ENCODE peak calls at places on chromosomes 11 and 22, in ten cellular contexts. One of them, this sample, is unnamed.

GRCh38 chr11:108496643-108497256 is 1.4 kb downstream of the POGLUT3 start:
- DNase-seq in GM23338: no peak
- DNase-seq in cardiac muscle cell: no peak
- DNase-seq in GM10248: no peak
- DNase-seq in AG04450: no peak
- DNase-seq in GM13977: peak; percentile 25
- DNase-seq in lower leg skin: no peak
- DNase-seq in neural progenitor cell: no peak
- DNase-seq in lower lobe of right lung: no peak
- DNase-seq in foreskin keratinocyte: no peak
- DNase-seq in this sample: no peak

GRCh38 chr22:38699143-38699542 is 1.6 kb downstream of the JOSD1 start:
- DNase-seq in GM10248: no peak
- DNase-seq in lower lobe of right lung: no peak
- DNase-seq in GM23338: no peak
- DNase-seq in neural progenitor cell: no peak
- DNase-seq in AG04450: no peak
- DNase-seq in foreskin keratinocyte: no peak
- DNase-seq in cardiac muscle cell: no peak
- DNase-seq in lower leg skin: no peak
- DNase-seq in GM13977: no peak
- DNase-seq in this sample: no peak

GRCh38 chr11:27141576-27141975 is 101.0 kb downstream of the BBOX1 start:
- DNase-seq in GM10248: no peak
- DNase-seq in lower lobe of right lung: no peak
- DNase-seq in cardiac muscle cell: no peak
- DNase-seq in neural progenitor cell: no peak
- DNase-seq in lower leg skin: no peak
- DNase-seq in AG04450: no peak
- DNase-seq in GM13977: no peak
- DNase-seq in GM23338: no peak
- DNase-seq in foreskin keratinocyte: no peak
- DNase-seq in this sample: no peak

GRCh38 chr11:94933225-94934130 is 39.9 kb downstream of the CWC15 start:
- DNase-seq in foreskin keratinocyte: peak; percentile 62
- DNase-seq in GM23338: no peak
- DNase-seq in lower leg skin: peak; percentile 47
- DNase-seq in neural progenitor cell: no peak
- DNase-seq in cardiac muscle cell: no peak
- DNase-seq in GM10248: no peak
- DNase-seq in AG04450: peak; percentile 92
- DNase-seq in lower lobe of right lung: no peak
- DNase-seq in GM13977: no peak
- DNase-seq in this sample: no peak

GRCh38 chr11:69664901-69665300 is 10.3 kb downstream of the LTO1 start:
- DNase-seq in lower leg skin: no peak
- DNase-seq in lower lobe of right lung: peak; percentile 24
- DNase-seq in GM13977: no peak
- DNase-seq in foreskin keratinocyte: no peak
- DNase-seq in GM10248: no peak
- DNase-seq in AG04450: no peak
- DNase-seq in neural progenitor cell: no peak
- DNase-seq in cardiac muscle cell: no peak
- DNase-seq in GM23338: no peak
- DNase-seq in this sample: no peak

GRCh38 chr22:44270556-44270880 is 42.2 kb downstream of the SHISAL1 start:
- DNase-seq in GM13977: no peak
- DNase-seq in foreskin keratinocyte: no peak
- DNase-seq in lower leg skin: no peak
- DNase-seq in neural progenitor cell: no peak
- DNase-seq in GM10248: no peak
- DNase-seq in cardiac muscle cell: no peak
- DNase-seq in GM23338: no peak
- DNase-seq in AG04450: no peak
- DNase-seq in lower lobe of right lung: peak; percentile 28
- DNase-seq in this sample: no peak

GRCh38 chr11:12276831-12277475 is 100.4 kb upstream of the PARVA start:
- DNase-seq in lower lobe of right lung: no peak
- DNase-seq in GM23338: no peak
- DNase-seq in GM13977: no peak
- DNase-seq in foreskin keratinocyte: no peak
- DNase-seq in lower leg skin: no peak
- DNase-seq in GM10248: no peak
- DNase-seq in cardiac muscle cell: no peak
- DNase-seq in neural progenitor cell: no peak
- DNase-seq in AG04450: no peak
- DNase-seq in this sample: no peak

GRCh38 chr11:45896392-45897068 is 10.5 kb downstream of the FREY1 start:
- DNase-seq in neural progenitor cell: peak; percentile 84
- DNase-seq in GM10248: no peak
- DNase-seq in cardiac muscle cell: peak; percentile 81
- DNase-seq in AG04450: no peak
- DNase-seq in GM23338: peak; percentile 85
- DNase-seq in lower lobe of right lung: no peak
- DNase-seq in foreskin keratinocyte: no peak
- DNase-seq in lower leg skin: no peak
- DNase-seq in GM13977: no peak
- DNase-seq in this sample: no peak

GRCh38 chr11:105713696-105714095 is 103.8 kb downstream of the GRIA4 start:
- DNase-seq in GM23338: no peak
- DNase-seq in cardiac muscle cell: no peak
- DNase-seq in GM13977: no peak
- DNase-seq in GM10248: no peak
- DNase-seq in foreskin keratinocyte: no peak
- DNase-seq in AG04450: no peak
- DNase-seq in lower leg skin: no peak
- DNase-seq in lower lobe of right lung: no peak
- DNase-seq in neural progenitor cell: no peak
- DNase-seq in this sample: no peak

GRCh38 chr11:111938687-111939160 is 1.6 kb downstream of the DIXDC1 start:
- DNase-seq in GM13977: peak; percentile 70
- DNase-seq in GM10248: peak; percentile 69
- DNase-seq in neural progenitor cell: peak; percentile 40
- DNase-seq in AG04450: no peak
- DNase-seq in foreskin keratinocyte: peak; percentile 74
- DNase-seq in GM23338: peak; percentile 79
- DNase-seq in lower leg skin: no peak
- DNase-seq in lower lobe of right lung: no peak
- DNase-seq in cardiac muscle cell: no peak
- DNase-seq in this sample: no peak

GRCh38 chr11:61498767-61499341 is 9.7 kb upstream of the LRRC10B start:
- DNase-seq in foreskin keratinocyte: no peak
- DNase-seq in GM23338: no peak
- DNase-seq in GM10248: no peak
- DNase-seq in cardiac muscle cell: no peak
- DNase-seq in neural progenitor cell: no peak
- DNase-seq in GM13977: no peak
- DNase-seq in AG04450: no peak
- DNase-seq in lower leg skin: no peak
- DNase-seq in lower lobe of right lung: no peak
- DNase-seq in this sample: no peak

GRCh38 chr11:61495801-61496601 is 12.5 kb upstream of the LRRC10B start:
- DNase-seq in neural progenitor cell: no peak
- DNase-seq in GM23338: no peak
- DNase-seq in cardiac muscle cell: no peak
- DNase-seq in GM13977: no peak
- DNase-seq in GM10248: no peak
- DNase-seq in foreskin keratinocyte: no peak
- DNase-seq in lower leg skin: no peak
- DNase-seq in AG04450: peak; percentile 42
- DNase-seq in lower lobe of right lung: no peak
- DNase-seq in this sample: peak; percentile 86

GRCh38 chr11:61496602-61497400 is 11.7 kb upstream of the LRRC10B start:
- DNase-seq in GM23338: no peak
- DNase-seq in lower leg skin: no peak
- DNase-seq in cardiac muscle cell: no peak
- DNase-seq in neural progenitor cell: no peak
- DNase-seq in foreskin keratinocyte: no peak
- DNase-seq in GM10248: no peak
- DNase-seq in GM13977: no peak
- DNase-seq in lower lobe of right lung: no peak
- DNase-seq in AG04450: no peak
- DNase-seq in this sample: no peak

GRCh38 chr11:61497876-61498275 is 10.7 kb upstream of the LRRC10B start:
- DNase-seq in lower leg skin: no peak
- DNase-seq in GM13977: no peak
- DNase-seq in GM10248: no peak
- DNase-seq in cardiac muscle cell: no peak
- DNase-seq in GM23338: no peak
- DNase-seq in AG04450: no peak
- DNase-seq in foreskin keratinocyte: no peak
- DNase-seq in neural progenitor cell: no peak
- DNase-seq in lower lobe of right lung: no peak
- DNase-seq in this sample: no peak

GRCh38 chr11:61497473-61497872 is 11.1 kb upstream of the LRRC10B start:
- DNase-seq in GM23338: no peak
- DNase-seq in lower leg skin: no peak
- DNase-seq in foreskin keratinocyte: no peak
- DNase-seq in cardiac muscle cell: no peak
- DNase-seq in lower lobe of right lung: no peak
- DNase-seq in GM10248: no peak
- DNase-seq in AG04450: no peak
- DNase-seq in neural progenitor cell: no peak
- DNase-seq in GM13977: no peak
- DNase-seq in this sample: no peak
- TF ChIP-seq CTCF in GM23338: no peak
- TF ChIP-seq CTCF in lower leg skin: no peak
- TF ChIP-seq CTCF in foreskin keratinocyte: no peak
- TF ChIP-seq CTCF in cardiac muscle cell: no peak
- TF ChIP-seq CTCF in lower lobe of right lung: no peak
- TF ChIP-seq CTCF in GM10248: no peak
- TF ChIP-seq CTCF in AG04450: no peak
- TF ChIP-seq CTCF in neural progenitor cell: no peak
- TF ChIP-seq CTCF in GM13977: no peak
- TF ChIP-seq CTCF in this sample: no peak

DNA sequence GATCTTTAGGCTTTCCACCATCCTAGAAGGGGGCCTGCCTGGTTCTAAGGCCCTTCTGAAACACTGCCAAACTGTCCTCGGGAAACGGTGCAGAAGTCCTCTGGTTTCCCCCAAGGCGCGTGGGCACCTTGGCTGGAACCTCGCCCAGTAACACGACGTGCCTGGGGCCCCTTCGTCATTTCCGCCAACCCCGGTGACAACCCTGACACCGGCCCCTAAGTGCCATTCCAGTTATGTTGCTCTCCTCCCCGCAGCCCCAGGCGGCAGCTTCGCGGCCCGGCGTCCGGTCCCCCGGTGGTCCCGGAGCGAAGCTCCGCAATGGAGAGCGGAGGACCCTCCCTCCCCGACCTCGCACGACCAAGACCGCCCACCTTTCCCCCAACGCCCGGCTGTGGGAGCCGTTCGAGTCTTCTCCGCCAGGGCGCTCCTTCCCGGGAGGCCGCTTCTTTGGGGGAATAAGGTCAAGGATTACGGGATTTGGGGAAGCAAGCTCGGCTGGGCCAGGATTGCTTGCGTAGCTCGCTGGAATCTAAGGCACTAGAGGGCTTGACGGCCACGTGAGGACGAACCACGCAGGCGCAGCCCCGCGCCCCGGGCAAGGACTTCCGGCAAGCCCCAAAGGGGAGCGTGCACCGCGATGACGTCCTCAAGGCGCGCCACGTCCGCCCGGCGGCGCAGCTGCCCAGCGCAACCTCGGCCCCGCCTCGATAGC is 648 bp downstream of the RNH1 start:
- DNase-seq in GM13977: peak; percentile 99
- DNase-seq in GM10248: peak; percentile 99
- DNase-seq in GM23338: peak; percentile 98
- DNase-seq in lower leg skin: peak; percentile 96
- DNase-seq in lower lobe of right lung: peak; percentile 99
- DNase-seq in AG04450: peak; percentile 97
- DNase-seq in neural progenitor cell: peak; percentile 99
- DNase-seq in foreskin keratinocyte: peak; percentile 92
- DNase-seq in cardiac muscle cell: peak; percentile 98
- DNase-seq in this sample: peak; percentile 83
- TF ChIP-seq CTCF in GM13977: no peak
- TF ChIP-seq CTCF in GM10248: no peak
- TF ChIP-seq CTCF in GM23338: no peak
- TF ChIP-seq CTCF in lower leg skin: no peak
- TF ChIP-seq CTCF in lower lobe of right lung: no peak
- TF ChIP-seq CTCF in AG04450: no peak
- TF ChIP-seq CTCF in neural progenitor cell: peak; percentile 17
- TF ChIP-seq CTCF in foreskin keratinocyte: peak; percentile 21
- TF ChIP-seq CTCF in cardiac muscle cell: no peak
- TF ChIP-seq CTCF in this sample: no peak

GRCh38 chr11:123381817-123382554 is 48.1 kb upstream of the GRAMD1B start:
- DNase-seq in neural progenitor cell: no peak
- DNase-seq in GM13977: no peak
- DNase-seq in lower lobe of right lung: no peak
- DNase-seq in cardiac muscle cell: no peak
- DNase-seq in AG04450: no peak
- DNase-seq in foreskin keratinocyte: no peak
- DNase-seq in GM10248: peak; percentile 38
- DNase-seq in GM23338: no peak
- DNase-seq in lower leg skin: no peak
- DNase-seq in this sample: no peak
- TF ChIP-seq CTCF in neural progenitor cell: no peak
- TF ChIP-seq CTCF in GM13977: no peak
- TF ChIP-seq CTCF in lower lobe of right lung: no peak
- TF ChIP-seq CTCF in cardiac muscle cell: no peak
- TF ChIP-seq CTCF in AG04450: no peak
- TF ChIP-seq CTCF in foreskin keratinocyte: no peak
- TF ChIP-seq CTCF in GM10248: no peak
- TF ChIP-seq CTCF in GM23338: no peak
- TF ChIP-seq CTCF in lower leg skin: no peak
- TF ChIP-seq CTCF in this sample: no peak

GRCh38 chr11:65915101-65915820 is 3.6 kb downstream of the C11orf68 start:
- DNase-seq in lower leg skin: no peak
- DNase-seq in lower lobe of right lung: no peak
- DNase-seq in cardiac muscle cell: no peak
- DNase-seq in neural progenitor cell: no peak
- DNase-seq in GM10248: no peak
- DNase-seq in foreskin keratinocyte: no peak
- DNase-seq in GM23338: no peak
- DNase-seq in GM13977: no peak
- DNase-seq in AG04450: no peak
- DNase-seq in this sample: no peak

GRCh38 chr11:65915821-65916251 is 3.0 kb downstream of the C11orf68 start:
- DNase-seq in cardiac muscle cell: no peak
- DNase-seq in neural progenitor cell: no peak
- DNase-seq in foreskin keratinocyte: peak; percentile 94
- DNase-seq in GM23338: peak; percentile 44
- DNase-seq in AG04450: peak; percentile 93
- DNase-seq in GM13977: no peak
- DNase-seq in lower leg skin: peak; percentile 86
- DNase-seq in lower lobe of right lung: peak; percentile 69
- DNase-seq in GM10248: no peak
- DNase-seq in this sample: no peak

GRCh38 chr11:65912840-65913239 is 6.0 kb downstream of the C11orf68 start:
- DNase-seq in lower lobe of right lung: no peak
- DNase-seq in foreskin keratinocyte: peak; percentile 86
- DNase-seq in GM13977: peak; percentile 50
- DNase-seq in GM23338: no peak
- DNase-seq in AG04450: no peak
- DNase-seq in neural progenitor cell: no peak
- DNase-seq in cardiac muscle cell: no peak
- DNase-seq in lower leg skin: no peak
- DNase-seq in GM10248: peak; percentile 52
- DNase-seq in this sample: no peak

GRCh38 chr11:65907878-65908277 is 7.7 kb upstream of the FOSL1 start:
- DNase-seq in neural progenitor cell: no peak
- DNase-seq in AG04450: no peak
- DNase-seq in cardiac muscle cell: no peak
- DNase-seq in GM10248: no peak
- DNase-seq in lower lobe of right lung: no peak
- DNase-seq in GM13977: no peak
- DNase-seq in lower leg skin: no peak
- DNase-seq in GM23338: no peak
- DNase-seq in foreskin keratinocyte: no peak
- DNase-seq in this sample: no peak

GRCh38 chr11:65911682-65912568 is 6.9 kb downstream of the C11orf68 start:
- DNase-seq in cardiac muscle cell: peak; percentile 51
- DNase-seq in GM13977: peak; percentile 17
- DNase-seq in lower lobe of right lung: no peak
- DNase-seq in lower leg skin: no peak
- DNase-seq in foreskin keratinocyte: peak; percentile 82
- DNase-seq in GM23338: peak; percentile 84
- DNase-seq in GM10248: no peak
- DNase-seq in AG04450: no peak
- DNase-seq in neural progenitor cell: peak; percentile 67
- DNase-seq in this sample: peak; percentile 65
- TF ChIP-seq CTCF in cardiac muscle cell: peak; percentile 34
- TF ChIP-seq CTCF in GM13977: peak; percentile 16
- TF ChIP-seq CTCF in lower lobe of right lung: peak; percentile 42
- TF ChIP-seq CTCF in lower leg skin: no peak
- TF ChIP-seq CTCF in foreskin keratinocyte: peak; percentile 70
- TF ChIP-seq CTCF in GM23338: peak; percentile 68
- TF ChIP-seq CTCF in GM10248: no peak
- TF ChIP-seq CTCF in AG04450: peak; percentile 17
- TF ChIP-seq CTCF in neural progenitor cell: peak; percentile 49
- TF ChIP-seq CTCF in this sample: peak; percentile 17

This sample was measured in D721Med.